ENCODE peak calls at places on chromosomes 4 and X, in ten cellular contexts. R is activated T-cell treated with anti-CD3 and anti-CD28 coated beads, Interleukin-2, amount 50 U/mL, for 4 hours; Q is EL; C is SW480; I is HEK293T; E is ELF-1; L is activated CD8-positive, alpha-beta memory T cell treated with anti-CD3 and anti-CD28 coated beads for 24 hours; W is omental fat pad; P is fibroblast of lung; G is stimulated activated CD4-positive, alpha-beta T cell treated with anti-CD3 and anti-CD28 coated beads, Interleukin-4, amount 100 ng/mL, for 4 hours. U is an unnamed sample.

GRCh38 chr4:13329963-13330362 is 154.2 kb downstream of the RAB28 start:
- DNase-seq in R (no peak), Q (peak; percentile 51), C (no peak), I (no peak), E (no peak), L (no peak), W (no peak), P (peak; percentile 76), G (no peak), U (no peak)

GRCh38 chr4:98903963-98904362 is 25.0 kb downstream of the EIF4E start:
- DNase-seq in R (no peak), Q (no peak), C (no peak), I (no peak), E (no peak), L (no peak), W (no peak), P (no peak), G (no peak), U (no peak)

GRCh38 chr4:184238072-184238743 is 20.5 kb upstream of the ENPP6 start:
- DNase-seq in R (no peak), Q (no peak), C (no peak), I (no peak), E (no peak), L (no peak), W (no peak), P (no peak), G (no peak), U (no peak)

GRCh38 chr4:1356181-1356998 is 9.4 kb downstream of the UVSSA start:
- DNase-seq in R (peak; percentile 44), Q (peak; percentile 42), C (peak; percentile 46), I (peak; percentile 66), E (peak; percentile 76), L (peak; percentile 76), W (peak; percentile 52), P (peak; percentile 30), G (peak; percentile 30), U (no peak)

GRCh38 chr4:99252746-99253145 is 33.7 kb upstream of the ADH6 start:
- DNase-seq in R (no peak), Q (no peak), C (no peak), I (no peak), E (no peak), L (no peak), W (no peak), P (no peak), G (no peak), U (no peak)

GRCh38 chrX:111492085-111492484 is 19.4 kb upstream of the SERTM2 start:
- DNase-seq in R (no peak), Q (no peak), C (no peak), I (no peak), E (no peak), L (no peak), W (no peak), P (no peak), G (no peak), U (no peak)

GRCh38 chrX:13937370-13938052 is 92.2 kb downstream of the GEMIN8 start:
- DNase-seq in R (no peak), Q (peak; percentile 1), C (peak; percentile 21), I (peak; percentile 23), E (peak; percentile 66), L (no peak), W (no peak), P (peak; percentile 78), G (no peak), U (no peak)

GRCh38 chr4:174714393-174715211 is 114.4 kb downstream of the GLRA3 start:
- DNase-seq in R (no peak), Q (peak; percentile 34), C (peak; percentile 25), I (peak; percentile 61), E (peak; percentile 50), L (no peak), W (no peak), P (peak; percentile 31), G (no peak), U (no peak)

GRCh38 chrX:119512145-119512800 is 44.0 kb downstream of the SLC25A5 start:
- DNase-seq in R (no peak), Q (peak; percentile 66), C (peak; percentile 76), I (peak; percentile 89), E (peak; percentile 89), L (no peak), W (no peak), P (peak; percentile 54), G (no peak), U (peak; percentile 14)

GRCh38 chrX:69215161-69215560 is 49.9 kb upstream of the PJA1 start:
- DNase-seq in R (no peak), Q (no peak), C (no peak), I (no peak), E (no peak), L (no peak), W (no peak), P (no peak), G (no peak), U (no peak)

GRCh38 chr4:189302719-189303118 is 638.0 kb upstream of the FRG1 start:
- DNase-seq in R (no peak), Q (no peak), C (no peak), I (no peak), E (no peak), L (no peak), W (no peak), P (no peak), G (no peak), U (no peak)

GRCh38 chr4:188930822-188931221 is 791.6 kb downstream of the TRIML1 start:
- DNase-seq in R (no peak), Q (no peak), C (no peak), I (no peak), E (peak; percentile 6), L (no peak), W (no peak), P (no peak), G (no peak), U (no peak)

GRCh38 chrX:6693051-6693450 is 158.1 kb upstream of the VCX3A start:
- DNase-seq in R (no peak), Q (no peak), C (no peak), I (no peak), E (peak; percentile 66), L (no peak), W (no peak), P (no peak), G (no peak), U (no peak)

GRCh38 chrX:47570794-47571193 is 9.8 kb downstream of the ARAF start:
- DNase-seq in R (no peak), Q (no peak), C (no peak), I (no peak), E (no peak), L (no peak), W (no peak), P (no peak), G (no peak), U (no peak)

U was measured in NCI-H446 treated with DMSO at 0.1 percent for 48 hours.